ENCODE peak calls at places on chromosomes 1 and 21, in ten cellular contexts. One of them, this sample, is unnamed.

GRCh38 chr1:89697397-89697796 is 64.5 kb downstream of the LRRC8C start:
- DNase-seq in PC-3: no peak
- DNase-seq in thoracic aorta: no peak
- DNase-seq in adrenal gland: no peak
- DNase-seq in RWPE1: no peak
- DNase-seq in stomach: no peak
- DNase-seq in uterus: no peak
- DNase-seq in coronary artery: no peak
- DNase-seq in colonic mucosa: no peak
- DNase-seq in neuronal stem cell: no peak
- DNase-seq in this sample: no peak

GRCh38 chr21:35023396-35024070 is 25.6 kb downstream of the RUNX1 start:
- DNase-seq in uterus: no peak
- DNase-seq in colonic mucosa: peak
- DNase-seq in thoracic aorta: no peak
- DNase-seq in neuronal stem cell: no peak
- DNase-seq in RWPE1: no peak
- DNase-seq in coronary artery: peak
- DNase-seq in PC-3: no peak
- DNase-seq in adrenal gland: no peak
- DNase-seq in stomach: no peak
- DNase-seq in this sample: no peak

GRCh38 chr1:24364975-24365678 is 46.0 kb downstream of the GRHL3 start:
- DNase-seq in stomach: no peak
- DNase-seq in uterus: no peak
- DNase-seq in coronary artery: no peak
- DNase-seq in PC-3: peak
- DNase-seq in RWPE1: peak
- DNase-seq in adrenal gland: peak
- DNase-seq in colonic mucosa: peak
- DNase-seq in thoracic aorta: no peak
- DNase-seq in neuronal stem cell: no peak
- DNase-seq in this sample: peak

GRCh38 chr1:172201572-172201971 is 218.9 kb upstream of the C1orf105 start:
- DNase-seq in neuronal stem cell: no peak
- DNase-seq in coronary artery: no peak
- DNase-seq in stomach: no peak
- DNase-seq in colonic mucosa: no peak
- DNase-seq in uterus: no peak
- DNase-seq in RWPE1: no peak
- DNase-seq in adrenal gland: no peak
- DNase-seq in PC-3: no peak
- DNase-seq in thoracic aorta: no peak
- DNase-seq in this sample: no peak

GRCh38 chr1:39213511-39214002 is 9.1 kb downstream of the MACF1 start:
- DNase-seq in neuronal stem cell: no peak
- DNase-seq in thoracic aorta: no peak
- DNase-seq in stomach: no peak
- DNase-seq in RWPE1: peak
- DNase-seq in adrenal gland: no peak
- DNase-seq in colonic mucosa: no peak
- DNase-seq in coronary artery: no peak
- DNase-seq in uterus: no peak
- DNase-seq in PC-3: no peak
- DNase-seq in this sample: no peak

GRCh38 chr1:222394224-222394623 is 153.7 kb downstream of the HHIPL2 start:
- DNase-seq in adrenal gland: no peak
- DNase-seq in uterus: no peak
- DNase-seq in coronary artery: no peak
- DNase-seq in thoracic aorta: no peak
- DNase-seq in stomach: no peak
- DNase-seq in neuronal stem cell: no peak
- DNase-seq in colonic mucosa: no peak
- DNase-seq in RWPE1: no peak
- DNase-seq in PC-3: no peak
- DNase-seq in this sample: no peak

GRCh38 chr1:224929335-224930237 is at the start of gene DNAH14:
- DNase-seq in stomach: peak
- DNase-seq in coronary artery: no peak
- DNase-seq in neuronal stem cell: peak
- DNase-seq in PC-3: peak
- DNase-seq in adrenal gland: peak
- DNase-seq in thoracic aorta: no peak
- DNase-seq in uterus: peak
- DNase-seq in colonic mucosa: peak
- DNase-seq in RWPE1: peak
- DNase-seq in this sample: peak

GRCh38 chr1:232538224-232538942 is 91.5 kb downstream of the SIPA1L2 start:
- DNase-seq in stomach: no peak
- DNase-seq in adrenal gland: no peak
- DNase-seq in coronary artery: no peak
- DNase-seq in thoracic aorta: no peak
- DNase-seq in neuronal stem cell: peak
- DNase-seq in RWPE1: peak
- DNase-seq in uterus: no peak
- DNase-seq in colonic mucosa: no peak
- DNase-seq in PC-3: peak
- DNase-seq in this sample: peak

GRCh38 chr1:76330993-76331603 is 256.6 kb downstream of the ST6GALNAC3 start:
- DNase-seq in uterus: no peak
- DNase-seq in colonic mucosa: peak
- DNase-seq in thoracic aorta: no peak
- DNase-seq in coronary artery: no peak
- DNase-seq in stomach: no peak
- DNase-seq in neuronal stem cell: peak
- DNase-seq in adrenal gland: peak
- DNase-seq in PC-3: peak
- DNase-seq in RWPE1: peak
- DNase-seq in this sample: peak

GRCh38 chr1:40110389-40110788 is 13.3 kb upstream of the PPT1 start:
- DNase-seq in coronary artery: no peak
- DNase-seq in neuronal stem cell: no peak
- DNase-seq in thoracic aorta: no peak
- DNase-seq in colonic mucosa: no peak
- DNase-seq in stomach: no peak
- DNase-seq in uterus: no peak
- DNase-seq in adrenal gland: no peak
- DNase-seq in RWPE1: no peak
- DNase-seq in PC-3: no peak
- DNase-seq in this sample: no peak

GRCh38 chr21:18499761-18500376 is 96.3 kb upstream of the TMPRSS15 start:
- DNase-seq in uterus: no peak
- DNase-seq in colonic mucosa: peak
- DNase-seq in neuronal stem cell: peak
- DNase-seq in coronary artery: no peak
- DNase-seq in thoracic aorta: no peak
- DNase-seq in RWPE1: no peak
- DNase-seq in PC-3: peak
- DNase-seq in stomach: peak
- DNase-seq in adrenal gland: no peak
- DNase-seq in this sample: peak

GRCh38 chr1:92461364-92462097 is 25.2 kb downstream of the GFI1 start:
- DNase-seq in thoracic aorta: no peak
- DNase-seq in adrenal gland: no peak
- DNase-seq in colonic mucosa: no peak
- DNase-seq in stomach: no peak
- DNase-seq in coronary artery: no peak
- DNase-seq in RWPE1: no peak
- DNase-seq in uterus: no peak
- DNase-seq in PC-3: peak
- DNase-seq in neuronal stem cell: no peak
- DNase-seq in this sample: no peak
- H3K27ac ChIP-seq in thoracic aorta: no peak
- H3K27ac ChIP-seq in adrenal gland: no peak
- H3K27ac ChIP-seq in colonic mucosa: no peak
- H3K27ac ChIP-seq in stomach: no peak
- H3K27ac ChIP-seq in coronary artery: no peak
- H3K27ac ChIP-seq in RWPE1: no peak
- H3K27ac ChIP-seq in uterus: no peak
- H3K27ac ChIP-seq in PC-3: no peak
- H3K27ac ChIP-seq in neuronal stem cell: no peak
- H3K27ac ChIP-seq in this sample: no peak

GRCh38 chr1:150487763-150488115 is 520 bp downstream of the TARS2 start:
- DNase-seq in stomach: no peak
- DNase-seq in thoracic aorta: no peak
- DNase-seq in adrenal gland: no peak
- DNase-seq in PC-3: no peak
- DNase-seq in uterus: no peak
- DNase-seq in coronary artery: no peak
- DNase-seq in colonic mucosa: no peak
- DNase-seq in neuronal stem cell: no peak
- DNase-seq in RWPE1: no peak
- DNase-seq in this sample: no peak

GRCh38 chr1:150486966-150487762 is at the start of gene TARS2:
- DNase-seq in neuronal stem cell: peak
- DNase-seq in PC-3: peak
- DNase-seq in thoracic aorta: peak
- DNase-seq in adrenal gland: peak
- DNase-seq in RWPE1: peak
- DNase-seq in coronary artery: peak
- DNase-seq in stomach: peak
- DNase-seq in uterus: peak
- DNase-seq in colonic mucosa: peak
- DNase-seq in this sample: peak

GRCh38 chr1:150479927-150480352 is 7.3 kb upstream of the TARS2 start:
- DNase-seq in uterus: no peak
- DNase-seq in RWPE1: no peak
- DNase-seq in PC-3: no peak
- DNase-seq in thoracic aorta: no peak
- DNase-seq in adrenal gland: no peak
- DNase-seq in colonic mucosa: no peak
- DNase-seq in coronary artery: no peak
- DNase-seq in neuronal stem cell: no peak
- DNase-seq in stomach: no peak
- DNase-seq in this sample: no peak

GRCh38 chr1:150484431-150484830 is 2.8 kb upstream of the TARS2 start:
- DNase-seq in stomach: no peak
- DNase-seq in thoracic aorta: no peak
- DNase-seq in coronary artery: no peak
- DNase-seq in uterus: no peak
- DNase-seq in PC-3: peak
- DNase-seq in RWPE1: peak
- DNase-seq in adrenal gland: no peak
- DNase-seq in colonic mucosa: no peak
- DNase-seq in neuronal stem cell: no peak
- DNase-seq in this sample: no peak

GRCh38 chr1:150484861-150485260 is 2.4 kb upstream of the TARS2 start:
- DNase-seq in PC-3: peak
- DNase-seq in stomach: no peak
- DNase-seq in adrenal gland: no peak
- DNase-seq in coronary artery: no peak
- DNase-seq in neuronal stem cell: no peak
- DNase-seq in colonic mucosa: no peak
- DNase-seq in uterus: no peak
- DNase-seq in RWPE1: no peak
- DNase-seq in thoracic aorta: no peak
- DNase-seq in this sample: peak
- H3K27ac ChIP-seq in PC-3: no peak
- H3K27ac ChIP-seq in stomach: no peak
- H3K27ac ChIP-seq in adrenal gland: no peak
- H3K27ac ChIP-seq in coronary artery: no peak
- H3K27ac ChIP-seq in neuronal stem cell: no peak
- H3K27ac ChIP-seq in colonic mucosa: no peak
- H3K27ac ChIP-seq in uterus: no peak
- H3K27ac ChIP-seq in RWPE1: no peak
- H3K27ac ChIP-seq in thoracic aorta: no peak
- H3K27ac ChIP-seq in this sample: peak

DNA sequence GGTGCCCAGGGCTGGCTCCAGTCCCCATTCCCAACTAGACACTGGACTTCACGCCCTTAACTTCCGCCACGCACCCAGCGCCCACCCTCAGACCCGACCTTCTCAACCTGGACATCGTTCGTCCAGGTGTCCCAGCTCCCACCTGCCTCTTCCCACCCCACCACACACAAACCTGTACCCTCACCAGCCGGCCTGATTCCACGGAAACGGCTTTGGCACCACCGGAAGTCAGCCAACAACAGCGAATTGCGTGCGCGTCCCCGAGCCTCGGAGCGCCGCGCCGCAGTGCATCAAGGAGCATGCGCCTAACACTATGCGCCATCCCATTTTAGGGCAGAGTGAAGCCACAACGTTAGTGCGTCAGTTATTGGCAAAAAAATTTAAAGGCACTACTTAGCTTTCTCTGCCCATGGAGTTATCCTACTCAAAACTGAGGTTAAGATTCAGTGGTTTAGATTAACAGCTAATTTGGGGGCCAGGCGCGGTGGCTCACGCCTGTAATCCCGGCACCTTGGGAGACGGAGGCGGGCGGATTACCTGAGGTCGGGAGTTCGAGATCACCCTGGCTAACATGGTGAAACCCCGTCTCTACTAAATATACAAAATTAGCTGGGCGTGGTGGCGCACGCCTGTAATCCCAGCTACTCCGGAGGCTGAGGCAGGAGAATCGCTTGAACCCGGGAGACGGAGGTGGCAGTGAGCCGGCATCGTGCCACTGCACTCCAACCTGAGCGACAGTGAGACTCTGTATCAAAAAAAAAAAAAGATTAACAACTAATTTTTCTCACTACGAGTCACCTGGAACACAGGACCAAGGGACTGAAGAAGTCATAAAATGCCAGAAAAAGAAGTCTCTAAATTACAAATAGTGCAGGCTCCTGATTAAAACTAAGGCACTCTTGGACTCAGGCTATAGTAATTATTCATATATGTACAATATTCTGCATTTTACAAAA is at the start of gene GON4L:
- DNase-seq in PC-3: peak
- DNase-seq in RWPE1: peak
- DNase-seq in stomach: peak
- DNase-seq in coronary artery: peak
- DNase-seq in neuronal stem cell: peak
- DNase-seq in uterus: peak
- DNase-seq in colonic mucosa: peak
- DNase-seq in adrenal gland: peak
- DNase-seq in thoracic aorta: peak
- DNase-seq in this sample: peak
- H3K27ac ChIP-seq in PC-3: no peak
- H3K27ac ChIP-seq in RWPE1: peak
- H3K27ac ChIP-seq in stomach: peak
- H3K27ac ChIP-seq in coronary artery: peak
- H3K27ac ChIP-seq in neuronal stem cell: no peak
- H3K27ac ChIP-seq in uterus: peak
- H3K27ac ChIP-seq in colonic mucosa: peak
- H3K27ac ChIP-seq in adrenal gland: no peak
- H3K27ac ChIP-seq in thoracic aorta: peak
- H3K27ac ChIP-seq in this sample: peak

DNA sequence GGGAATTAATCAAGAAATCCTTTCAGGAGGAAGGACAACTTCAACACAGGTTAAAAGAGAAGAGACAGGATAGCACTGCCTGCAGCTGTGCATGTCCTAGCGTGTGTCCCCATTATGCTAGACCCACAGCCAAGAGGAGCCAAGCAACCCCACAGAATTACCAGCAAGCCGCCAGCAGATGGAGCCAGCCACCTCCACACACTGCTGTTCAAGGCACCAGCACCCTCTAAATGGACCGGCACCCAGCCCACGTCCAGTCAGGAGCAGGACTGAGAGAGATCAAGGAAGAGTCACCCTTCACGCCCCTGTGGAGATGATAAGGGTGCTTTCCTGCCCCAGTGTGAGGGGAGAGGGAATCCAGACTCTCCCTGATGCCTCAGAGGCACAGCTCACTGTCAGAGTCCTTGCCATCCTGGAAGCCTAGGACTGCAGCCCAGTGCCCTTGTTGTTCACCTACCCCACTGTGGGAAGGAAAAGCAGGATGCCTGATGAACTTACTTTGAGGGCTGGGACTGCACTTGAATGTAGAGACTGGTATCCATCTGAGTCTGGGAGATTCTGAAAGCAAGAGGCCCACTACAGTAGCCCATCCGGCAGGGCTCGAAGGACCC is 37.1 kb upstream of the CTTNBP2NL start:
- DNase-seq in RWPE1: peak
- DNase-seq in stomach: peak
- DNase-seq in adrenal gland: peak
- DNase-seq in coronary artery: peak
- DNase-seq in PC-3: peak
- DNase-seq in thoracic aorta: peak
- DNase-seq in neuronal stem cell: no peak
- DNase-seq in colonic mucosa: peak
- DNase-seq in uterus: peak
- DNase-seq in this sample: peak
- H3K27ac ChIP-seq in RWPE1: no peak
- H3K27ac ChIP-seq in stomach: peak
- H3K27ac ChIP-seq in adrenal gland: no peak
- H3K27ac ChIP-seq in coronary artery: peak
- H3K27ac ChIP-seq in PC-3: no peak
- H3K27ac ChIP-seq in thoracic aorta: peak
- H3K27ac ChIP-seq in neuronal stem cell: no peak
- H3K27ac ChIP-seq in colonic mucosa: peak
- H3K27ac ChIP-seq in uterus: peak
- H3K27ac ChIP-seq in this sample: no peak